ENCODE peak calls at places on chromosomes 3 and 15, in ten cellular contexts. T is ELR; A is RWPE1; U is HTR-8/SVneo; Q is HT1080; G is NCI-H1105; B is HCEC 1CT; S is kidney glomerular epithelial cell; N is D721Med; O is activated T-helper 1 cell treated with anti-CD3 and anti-CD28 coated beads, Interleukin-12 subunit alpha, Interleukin-12 subunit beta, Interleukin-2, Interleukin-4 antibody, amounts not matched to agents 30 ng/mL and 10 ng/mL and 1 ng/mL, durations not matched to agents 14 hours and 24 hours and 36 hours. I is an unnamed sample.

GRCh38 chr15:55915221-55915620 is 78.2 kb downstream of the NEDD4 start:
- DNase-seq in T (peak), A (no peak), U (no peak), Q (no peak), G (no peak), B (peak), S (no peak), N (no peak), O (no peak), I (no peak)

GRCh38 chr3:50327129-50327528 is 894 bp downstream of the TUSC2 start:
- DNase-seq in T (no peak), A (no peak), U (no peak), Q (no peak), G (no peak), B (no peak), S (no peak), N (no peak), O (no peak), I (no peak)

GRCh38 chr15:60478633-60479360 is at the start of gene ICE2:
- DNase-seq in T (peak), A (peak), U (peak), Q (peak), G (peak), B (peak), S (peak), N (peak), O (peak), I (peak)

GRCh38 chr3:157913751-157914150 is 192.5 kb downstream of the SHOX2 start:
- DNase-seq in T (no peak), A (no peak), U (no peak), Q (no peak), G (no peak), B (peak), S (no peak), N (no peak), O (no peak), I (no peak)

GRCh38 chr15:62067448-62068044 is 769 bp downstream of the C2CD4A start:
- DNase-seq in T (peak), A (no peak), U (no peak), Q (no peak), G (peak), B (no peak), S (peak), N (no peak), O (peak), I (no peak)

GRCh38 chr15:53976844-53977392 is 1.3 kb upstream of the UNC13C start:
- DNase-seq in T (no peak), A (peak), U (no peak), Q (peak), G (peak), B (no peak), S (peak), N (peak), O (no peak), I (no peak)

GRCh38 chr15:52527898-52528464 is 699 bp downstream of the MYO5A start:
- DNase-seq in T (peak), A (peak), U (peak), Q (peak), G (peak), B (peak), S (no peak), N (no peak), O (peak), I (no peak)

GRCh38 chr15:85021409-85021808 is 39.8 kb downstream of the PDE8A start:
- DNase-seq in T (no peak), A (no peak), U (no peak), Q (no peak), G (no peak), B (no peak), S (no peak), N (no peak), O (no peak), I (no peak)

GRCh38 chr3:64166584-64167155 is 58.6 kb downstream of the PRICKLE2 start:
- DNase-seq in T (no peak), A (no peak), U (no peak), Q (peak), G (no peak), B (no peak), S (no peak), N (no peak), O (no peak), I (no peak)

GRCh38 chr15:98868564-98868963 is 139.0 kb downstream of the PGPEP1L start:
- DNase-seq in T (no peak), A (no peak), U (no peak), Q (no peak), G (no peak), B (no peak), S (no peak), N (no peak), O (no peak), I (no peak)

GRCh38 chr3:25582242-25582641 is 82.5 kb downstream of the TOP2B start:
- DNase-seq in T (peak), A (peak), U (peak), Q (peak), G (no peak), B (peak), S (no peak), N (no peak), O (no peak), I (no peak)

GRCh38 chr15:40066531-40066930 is 27.6 kb upstream of the SRP14 start:
- DNase-seq in T (peak), A (peak), U (no peak), Q (no peak), G (no peak), B (no peak), S (no peak), N (no peak), O (no peak), I (no peak)

GRCh38 chr3:14680716-14681115 is 5.8 kb downstream of the C3orf20 start:
- DNase-seq in T (peak), A (no peak), U (no peak), Q (no peak), G (no peak), B (no peak), S (no peak), N (no peak), O (no peak), I (no peak)

GRCh38 chr3:111764645-111765091 is 94.4 kb upstream of the PHLDB2 start:
- DNase-seq in T (peak), A (no peak), U (no peak), Q (peak), G (no peak), B (peak), S (peak), N (no peak), O (no peak), I (no peak)

GRCh38 chr3:74149466-74149865 is 465.0 kb downstream of the CNTN3 start:
- DNase-seq in T (no peak), A (no peak), U (no peak), Q (no peak), G (no peak), B (no peak), S (no peak), N (no peak), O (no peak), I (no peak)

GRCh38 chr3:161051856-161052255 is 53.3 kb downstream of the B3GALNT1 start:
- DNase-seq in T (no peak), A (no peak), U (no peak), Q (no peak), G (no peak), B (no peak), S (no peak), N (no peak), O (no peak), I (no peak)

GRCh38 chr3:60983906-60984305 is 267.3 kb downstream of the FHIT start:
- DNase-seq in T (no peak), A (no peak), U (no peak), Q (no peak), G (no peak), B (no peak), S (no peak), N (no peak), O (no peak), I (no peak)

GRCh38 chr3:153158961-153159735 is 2.9 kb upstream of the RAP2B start:
- DNase-seq in T (no peak), A (peak), U (no peak), Q (no peak), G (no peak), B (no peak), S (no peak), N (no peak), O (no peak), I (no peak)

GRCh38 chr15:35078221-35078915 is 6.7 kb downstream of the NANOGP8 start:
- DNase-seq in T (peak), A (peak), U (peak), Q (peak), G (peak), B (peak), S (peak), N (peak), O (peak), I (no peak)

GRCh38 chr3:185631508-185632206 is 45.6 kb downstream of the SENP2 start:
- DNase-seq in T (peak), A (no peak), U (no peak), Q (no peak), G (no peak), B (no peak), S (no peak), N (no peak), O (no peak), I (peak)

GRCh38 chr3:113532698-113533533 is 561 bp downstream of the SIDT1 start:
- DNase-seq in T (peak), A (no peak), U (no peak), Q (no peak), G (peak), B (no peak), S (no peak), N (no peak), O (peak), I (no peak)

GRCh38 chr15:40128746-40129660 is 20.3 kb upstream of the BMF start:
- DNase-seq in T (no peak), A (no peak), U (no peak), Q (no peak), G (no peak), B (no peak), S (no peak), N (no peak), O (no peak), I (no peak)

GRCh38 chr15:71761649-71762048 is 48.7 kb upstream of the NR2E3 start:
- DNase-seq in T (peak), A (peak), U (peak), Q (peak), G (no peak), B (peak), S (peak), N (no peak), O (no peak), I (no peak)

GRCh38 chr15:67064607-67065530 is 533 bp upstream of the SMAD3 start:
- DNase-seq in T (peak), A (no peak), U (no peak), Q (no peak), G (no peak), B (no peak), S (no peak), N (no peak), O (no peak), I (peak)

GRCh38 chr3:133837487-133838295 is 32.1 kb downstream of the SRPRB start:
- DNase-seq in T (no peak), A (no peak), U (no peak), Q (no peak), G (no peak), B (no peak), S (no peak), N (no peak), O (no peak), I (peak)

GRCh38 chr3:144424606-144425005 is 453.0 kb downstream of the DIPK2A start:
- DNase-seq in T (no peak), A (no peak), U (no peak), Q (no peak), G (no peak), B (no peak), S (no peak), N (no peak), O (no peak), I (no peak)

GRCh38 chr15:61390138-61390537 is 161.0 kb upstream of the RORA start:
- DNase-seq in T (no peak), A (no peak), U (no peak), Q (peak), G (no peak), B (no peak), S (no peak), N (no peak), O (no peak), I (no peak)

GRCh38 chr3:111336511-111336910 is 205.5 kb upstream of the CD96 start:
- DNase-seq in T (no peak), A (no peak), U (no peak), Q (no peak), G (no peak), B (no peak), S (no peak), N (no peak), O (no peak), I (no peak)

GRCh38 chr3:42116466-42116865 is 25.3 kb downstream of the TRAK1 start:
- DNase-seq in T (peak), A (no peak), U (no peak), Q (no peak), G (no peak), B (no peak), S (peak), N (no peak), O (no peak), I (no peak)

GRCh38 chr3:187243933-187244564 is 46.8 kb downstream of the RTP1 start:
- DNase-seq in T (no peak), A (no peak), U (no peak), Q (no peak), G (no peak), B (no peak), S (no peak), N (no peak), O (no peak), I (no peak)

GRCh38 chr15:100968043-100968966 is 49.1 kb downstream of the LRRK1 start:
- DNase-seq in T (peak), A (no peak), U (peak), Q (peak), G (no peak), B (peak), S (peak), N (no peak), O (no peak), I (no peak)

GRCh38 chr3:56468184-56469106 is at the start of gene ERC2:
- DNase-seq in T (peak), A (peak), U (peak), Q (peak), G (no peak), B (no peak), S (peak), N (peak), O (no peak), I (no peak)

GRCh38 chr3:108603689-108604088 is 14.2 kb downstream of the DZIP3 start:
- DNase-seq in T (peak), A (no peak), U (no peak), Q (no peak), G (no peak), B (peak), S (no peak), N (no peak), O (no peak), I (no peak)

GRCh38 chr3:87900061-87900460 is 158.7 kb downstream of the CGGBP1 start:
- DNase-seq in T (peak), A (no peak), U (no peak), Q (no peak), G (no peak), B (no peak), S (no peak), N (no peak), O (no peak), I (no peak)

I was measured in osteocyte.